ENCODE peak calls at places on chromosomes 6 and 20, in five cellular contexts. O is K562, Z is HepG2, M is upper lobe of left lung, E is GM12878. X is an unnamed sample.

GRCh38 chr20:59850018-59850641 is 83.3 kb downstream of the SYCP2 start:
- ATAC-seq in E (peak), O (peak), M (no peak), Z (peak), X (no peak)

GRCh38 chr20:62765021-62765420 is 31.3 kb upstream of the MRGBP start:
- ATAC-seq in M (no peak), E (peak), O (no peak), Z (peak), X (no peak)

GRCh38 chr6:13186861-13187260 is 141.5 kb downstream of the TBC1D7 start:
- ATAC-seq in Z (no peak), O (peak), M (no peak), E (no peak), X (no peak)

GRCh38 chr6:121408321-121408720 is 27.1 kb upstream of the GJA1 start:
- ATAC-seq in M (no peak), E (no peak), O (no peak), Z (no peak), X (no peak)

GRCh38 chr20:38616457-38616856 is 14.8 kb downstream of the ARHGAP40 start:
- ATAC-seq in E (no peak), Z (no peak), M (no peak), O (no peak), X (no peak)

GRCh38 chr6:32189082-32189741 is 790 bp downstream of the PBX2 start:
- ATAC-seq in E (no peak), Z (peak), M (no peak), O (no peak), X (no peak)

GRCh38 chr6:97689078-97689754 is 406.2 kb upstream of the MMS22L start:
- ATAC-seq in Z (peak), E (no peak), O (no peak), M (no peak), X (no peak)

GRCh38 chr20:35307666-35308653 is 15.7 kb upstream of the FAM83C start:
- ATAC-seq in M (no peak), E (no peak), Z (no peak), O (no peak), X (peak)

GRCh38 chr6:106048331-106048730 is 37.8 kb upstream of the PRDM1 start:
- ATAC-seq in E (no peak), M (no peak), O (no peak), Z (no peak), X (no peak)

GRCh38 chr20:44849712-44850111 is 35.8 kb upstream of the YWHAB start:
- ATAC-seq in O (peak), E (no peak), Z (peak), M (no peak), X (no peak)

GRCh38 chr6:42365021-42365420 is 86.7 kb downstream of the TRERF1 start:
- ATAC-seq in O (peak), M (no peak), E (no peak), Z (no peak), X (no peak)

GRCh38 chr6:26033942-26034354 is 53.3 kb upstream of the HFE start:
- ATAC-seq in Z (no peak), M (peak), O (peak), E (peak), X (peak)

GRCh38 chr20:54820392-54820791 is 345.0 kb downstream of the DOK5 start:
- ATAC-seq in O (no peak), Z (no peak), M (no peak), E (no peak), X (no peak)

GRCh38 chr20:63005862-63006564 is 751 bp downstream of the BHLHE23 start:
- ATAC-seq in E (no peak), Z (no peak), O (no peak), M (no peak), X (no peak)

GRCh38 chr20:25259358-25259757 is 11.5 kb downstream of the PYGB start:
- ATAC-seq in M (no peak), Z (no peak), E (no peak), O (no peak), X (no peak)

GRCh38 chr6:12895721-12896120 is 179.2 kb downstream of the PHACTR1 start:
- ATAC-seq in O (no peak), Z (no peak), E (no peak), M (no peak), X (no peak)

GRCh38 chr6:36769676-36770499 is 69.4 kb downstream of the CPNE5 start:
- ATAC-seq in E (no peak), M (peak), Z (no peak), O (no peak), X (no peak)

GRCh38 chr6:123940551-123940950 is 136.9 kb downstream of the NKAIN2 start:
- ATAC-seq in E (no peak), M (no peak), O (no peak), Z (no peak), X (no peak)

GRCh38 chr6:147156218-147156617 is 48.0 kb upstream of the STXBP5 start:
- ATAC-seq in E (no peak), Z (no peak), M (no peak), O (peak), X (no peak)

GRCh38 chr6:30171677-30172471 is 8.5 kb downstream of the TRIM15 start:
- ATAC-seq in E (peak), O (peak), Z (no peak), M (peak), X (no peak)

GRCh38 chr20:49671429-49671828 is 42.2 kb downstream of the B4GALT5 start:
- ATAC-seq in M (no peak), Z (no peak), E (no peak), O (no peak), X (no peak)

GRCh38 chr20:49676581-49677291 is 36.9 kb downstream of the B4GALT5 start:
- ATAC-seq in O (peak), E (peak), Z (no peak), M (peak), X (peak)

GRCh38 chr20:49672109-49672681 is 41.5 kb downstream of the B4GALT5 start:
- ATAC-seq in Z (no peak), M (no peak), O (no peak), E (no peak), X (no peak)

GRCh38 chr20:49675368-49676151 is 38.1 kb downstream of the B4GALT5 start:
- ATAC-seq in E (peak), M (no peak), O (peak), Z (peak), X (no peak)

GRCh38 chr20:49674383-49675352 is 39.0 kb downstream of the B4GALT5 start:
- ATAC-seq in O (no peak), Z (peak), M (peak), E (no peak), X (no peak)
- TF ChIP-seq EP300 in O (no peak), Z (peak), M (no peak), E (no peak), X (no peak)

GRCh38 chr20:32288225-32288849 is 10.9 kb downstream of the KIF3B start:
- ATAC-seq in Z (peak), E (no peak), O (no peak), M (no peak), X (no peak)

GRCh38 chr20:32282461-32282860 is 5.0 kb downstream of the KIF3B start:
- ATAC-seq in Z (no peak), E (no peak), M (no peak), O (no peak), X (no peak)

GRCh38 chr20:32285082-32285620 is 7.7 kb downstream of the KIF3B start:
- ATAC-seq in Z (no peak), M (no peak), E (peak), O (no peak), X (no peak)

GRCh38 chr20:32287231-32287638 is 9.8 kb downstream of the KIF3B start:
- ATAC-seq in E (no peak), O (no peak), Z (no peak), M (no peak), X (no peak)

GRCh38 chr20:32285621-32286334 is 8.3 kb downstream of the KIF3B start:
- ATAC-seq in O (peak), M (peak), Z (no peak), E (peak), X (no peak)
- TF ChIP-seq POLR2AphosphoS5 in O (peak), M (peak), Z (no peak), E (peak), X (no peak)

GRCh38 chr6:46160102-46160501 is 10.7 kb downstream of the ENPP5 start:
- ATAC-seq in M (no peak), E (no peak), Z (no peak), O (no peak), X (no peak)
- TF ChIP-seq EP300 in M (no peak), E (no peak), Z (no peak), O (no peak), X (no peak)

DNA sequence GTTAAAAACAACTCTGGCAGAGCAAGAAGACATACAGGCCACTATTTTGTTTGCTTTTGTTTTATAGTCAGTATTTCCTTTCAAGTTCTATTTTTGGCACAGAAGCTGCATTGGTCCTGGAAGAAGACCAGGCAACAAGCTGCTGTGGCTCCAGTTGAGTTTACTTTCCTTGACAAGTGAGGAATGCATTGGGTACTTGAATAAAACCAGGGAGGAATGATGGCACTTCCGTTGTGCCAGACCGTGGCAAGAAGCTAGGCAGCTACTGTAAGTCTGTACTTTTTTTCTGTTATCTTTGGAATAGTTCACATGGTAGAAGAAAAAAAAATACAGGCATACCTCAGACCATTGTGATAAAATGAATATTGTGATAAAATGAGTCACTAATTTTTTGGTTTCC is 66.3 kb downstream of the NCOA3 start:
- ATAC-seq in E (no peak), O (no peak), M (no peak), Z (no peak), X (peak)
- TF ChIP-seq POLR2AphosphoS5 in E (no peak), O (no peak), M (peak), Z (no peak), X (peak)

DNA sequence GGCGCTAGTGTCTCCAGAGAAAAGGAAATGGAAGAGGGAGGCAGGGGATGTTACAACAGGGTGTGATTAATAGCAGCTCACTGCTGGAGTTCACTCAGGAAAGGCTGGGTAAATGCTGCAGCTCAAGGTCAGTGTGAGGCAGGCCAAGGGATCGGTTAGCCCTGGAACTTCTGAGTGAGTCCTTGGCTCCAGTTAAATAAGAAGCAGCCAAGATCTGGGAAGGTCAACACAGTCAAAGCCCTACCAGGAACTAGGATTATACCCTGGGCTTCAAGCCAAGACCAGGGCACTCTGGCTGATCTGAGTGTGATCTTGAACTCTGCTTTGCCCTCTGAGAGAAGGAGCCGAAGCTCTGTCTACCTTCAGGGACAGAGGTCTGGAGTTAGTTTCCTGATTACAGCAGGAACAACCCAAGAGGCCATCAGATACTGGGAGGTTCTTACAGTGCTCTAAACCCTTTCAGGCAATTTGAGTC is 44.3 kb downstream of the TPD52L1 start:
- ATAC-seq in E (no peak), M (peak), Z (peak), O (peak), X (peak)
- TF ChIP-seq EP300 in E (no peak), M (no peak), Z (no peak), O (no peak), X (no peak)

GRCh38 chr20:52246366-52246765 is 54.8 kb upstream of the ZFP64 start:
- ATAC-seq in Z (no peak), O (no peak), M (no peak), E (no peak), X (no peak)
- TF ChIP-seq POLR2AphosphoS5 in Z (no peak), O (no peak), M (no peak), E (no peak), X (no peak)

GRCh38 chr6:6315660-6316059 is 4.8 kb downstream of the F13A1 start:
- ATAC-seq in Z (peak), E (peak), M (peak), O (peak), X (no peak)

GRCh38 chr6:6314601-6315000 is 5.9 kb downstream of the F13A1 start:
- ATAC-seq in Z (no peak), M (peak), E (no peak), O (no peak), X (no peak)

GRCh38 chr6:6317825-6318733 is 2.4 kb downstream of the F13A1 start:
- ATAC-seq in Z (no peak), E (peak), O (no peak), M (no peak), X (no peak)

GRCh38 chr6:6319947-6320811 is at the start of gene F13A1:
- ATAC-seq in Z (peak), O (no peak), E (peak), M (peak), X (peak)

GRCh38 chr6:6317386-6317785 is 3.1 kb downstream of the F13A1 start:
- ATAC-seq in O (no peak), Z (no peak), M (no peak), E (peak), X (no peak)
- TF ChIP-seq EP300 in O (no peak), Z (no peak), M (no peak), E (no peak), X (no peak)

X was measured in gastroesophageal sphincter.